ENCODE peak calls at places on chromosomes 3 and 15, in five cellular contexts. F is hypothalamus; O is activated CD8-positive, alpha-beta memory T cell treated with anti-CD3 and anti-CD28 coated beads for 24 hours; V is EL; N is OCI-M1. R is an unnamed sample.

GRCh38 chr3:129604942-129605592 is 1.4 kb downstream of the PLXND1 start:
- DNase-seq in F (no peak), O (no peak), V (no peak), N (no peak), R (no peak)

GRCh38 chr15:60054472-60054871 is 50.4 kb downstream of the FOXB1 start:
- DNase-seq in F (no peak), O (no peak), V (no peak), N (no peak), R (no peak)

GRCh38 chr15:98738689-98739411 is 90.5 kb downstream of the IGF1R start:
- DNase-seq in F (no peak), O (no peak), V (no peak), N (no peak), R (no peak)

GRCh38 chr15:64599716-64600115 is 139.3 kb downstream of the ZNF609 start:
- DNase-seq in F (no peak), O (no peak), V (peak; percentile 58), N (no peak), R (no peak)

GRCh38 chr3:132006605-132007204 is 28.1 kb downstream of the CPNE4 start:
- DNase-seq in F (no peak), O (no peak), V (peak; percentile 39), N (peak; percentile 73), R (no peak)

GRCh38 chr15:63481105-63481810 is 23.1 kb upstream of the USP3 start:
- DNase-seq in F (no peak), O (no peak), V (peak; percentile 64), N (no peak), R (no peak)

GRCh38 chr15:81929557-81929956 is 116.3 kb downstream of the MEX3B start:
- DNase-seq in F (no peak), O (no peak), V (peak; percentile 74), N (no peak), R (no peak)

GRCh38 chr3:154316974-154317767 is 7.1 kb downstream of the DHX36 start:
- DNase-seq in F (no peak), O (no peak), V (no peak), N (no peak), R (no peak)

GRCh38 chr3:121482651-121483050 is 63.1 kb downstream of the POLQ start:
- DNase-seq in F (no peak), O (no peak), V (peak; percentile 82), N (no peak), R (no peak)

GRCh38 chr15:93179072-93179471 is 90.1 kb upstream of the RGMA start:
- DNase-seq in F (no peak), O (no peak), V (no peak), N (peak; percentile 24), R (no peak)

GRCh38 chr3:159771865-159772611 is 216.6 kb upstream of the IL12A start:
- DNase-seq in F (no peak), O (no peak), V (no peak), N (no peak), R (peak; percentile 84)

GRCh38 chr15:97984157-97984556 is 23.7 kb downstream of the ARRDC4 start:
- DNase-seq in F (no peak), O (no peak), V (peak; percentile 66), N (peak; percentile 35), R (peak; percentile 60)

GRCh38 chr3:176376531-176376930 is 820.8 kb downstream of the TBL1XR1 start:
- DNase-seq in F (no peak), O (no peak), V (no peak), N (no peak), R (no peak)

GRCh38 chr15:27170866-27171265 is 199.9 kb downstream of the GABRG3 start:
- DNase-seq in F (no peak), O (no peak), V (no peak), N (no peak), R (no peak)

GRCh38 chr3:170953229-170953628 is 44.8 kb upstream of the EIF5A2 start:
- DNase-seq in F (no peak), O (no peak), V (no peak), N (no peak), R (no peak)

GRCh38 chr15:78108300-78109084 is 16.1 kb downstream of the SH2D7 start:
- DNase-seq in F (peak; percentile 34), O (peak; percentile 91), V (peak; percentile 86), N (peak; percentile 87), R (peak; percentile 92)

GRCh38 chr15:40235201-40235890 is 3.5 kb upstream of the PAK6 start:
- DNase-seq in F (no peak), O (no peak), V (no peak), N (peak; percentile 44), R (no peak)

GRCh38 chr15:38316311-38316710 is 63.7 kb downstream of the SPRED1 start:
- DNase-seq in F (no peak), O (no peak), V (no peak), N (no peak), R (no peak)

GRCh38 chr3:144295619-144296018 is 324.0 kb downstream of the DIPK2A start:
- DNase-seq in F (no peak), O (no peak), V (no peak), N (no peak), R (no peak)

GRCh38 chr3:20924646-20925395 is 738.8 kb upstream of the SGO1 start:
- DNase-seq in F (no peak), O (no peak), V (peak; percentile 40), N (no peak), R (no peak)

GRCh38 chr3:37198996-37199395 is 24.6 kb upstream of the LRRFIP2 start:
- DNase-seq in F (no peak), O (no peak), V (peak; percentile 57), N (no peak), R (no peak)

GRCh38 chr15:80099246-80099645 is 39.8 kb downstream of the ZFAND6 start:
- DNase-seq in F (no peak), O (no peak), V (no peak), N (peak; percentile 9), R (no peak)

GRCh38 chr3:183185696-183186095 is 23.2 kb upstream of the LAMP3 start:
- DNase-seq in F (no peak), O (no peak), V (peak; percentile 86), N (peak; percentile 20), R (no peak)

GRCh38 chr3:174170248-174170647 is 688.9 kb upstream of the NAALADL2 start:
- DNase-seq in F (no peak), O (no peak), V (no peak), N (no peak), R (no peak)

GRCh38 chr15:39435244-39435643 is 145.6 kb upstream of the THBS1 start:
- DNase-seq in F (no peak), O (no peak), V (no peak), N (no peak), R (no peak)

GRCh38 chr15:65132841-65133549 is 613 bp downstream of the PDCD7 start:
- DNase-seq in F (no peak), O (peak; percentile 72), V (peak; percentile 46), N (peak; percentile 37), R (peak; percentile 60)

GRCh38 chr3:122572940-122573412 is 4.5 kb upstream of the PARP15 start:
- DNase-seq in F (no peak), O (no peak), V (peak; percentile 72), N (peak; percentile 22), R (no peak)

R was measured in T47D.